ENCODE peak calls at places on chromosomes 3 and 15, in five cellular contexts. A is ovary, V is tibial nerve, Z is A549, R is sigmoid colon. G is an unnamed sample.

GRCh38 chr3:130787422-130788068 is 40.9 kb upstream of the PIK3R4 start:
- DNase-seq in A (no peak), V (no peak), Z (no peak), R (no peak), G (no peak)

GRCh38 chr3:155195558-155195957 is 97.9 kb downstream of the STRIT1 start:
- DNase-seq in A (no peak), V (no peak), Z (no peak), R (no peak), G (no peak)

GRCh38 chr15:99925661-99926461 is 192.6 kb upstream of the LYSMD4 start:
- DNase-seq in A (peak), V (no peak), Z (peak), R (peak), G (peak)

GRCh38 chr15:68319997-68320396 is 42.5 kb downstream of the FEM1B start:
- DNase-seq in A (no peak), V (no peak), Z (no peak), R (no peak), G (no peak)

GRCh38 chr15:89088605-89089315 is 504 bp downstream of the ABHD2 start:
- DNase-seq in A (peak), V (no peak), Z (no peak), R (peak), G (peak)

GRCh38 chr3:47202542-47202941 is 38.6 kb upstream of the SETD2 start:
- DNase-seq in A (no peak), V (no peak), Z (no peak), R (no peak), G (no peak)

GRCh38 chr15:27681038-27681437 is 418.1 kb downstream of the OCA2 start:
- DNase-seq in A (no peak), V (no peak), Z (peak), R (no peak), G (no peak)

GRCh38 chr15:59622289-59622688 is 10.7 kb downstream of the GCNT3 start:
- DNase-seq in A (no peak), V (no peak), Z (peak), R (no peak), G (peak)

GRCh38 chr3:147655236-147655635 is 246.1 kb downstream of the ZIC1 start:
- DNase-seq in A (no peak), V (no peak), Z (no peak), R (no peak), G (no peak)

GRCh38 chr3:123834631-123835030 is 49.5 kb downstream of the MYLK start:
- DNase-seq in A (no peak), V (no peak), Z (no peak), R (no peak), G (no peak)

GRCh38 chr3:192684151-192684550 is 43.2 kb downstream of the FGF12 start:
- DNase-seq in A (no peak), V (no peak), Z (no peak), R (no peak), G (no peak)

GRCh38 chr15:81043568-81044301 is 43.0 kb downstream of the TLNRD1 start:
- DNase-seq in A (no peak), V (no peak), Z (no peak), R (no peak), G (no peak)

GRCh38 chr3:127068111-127068810 is 85.3 kb downstream of the PLXNA1 start:
- DNase-seq in A (no peak), V (no peak), Z (no peak), R (peak), G (no peak)

GRCh38 chr3:17372811-17373210 is 369.6 kb downstream of the TBC1D5 start:
- DNase-seq in A (no peak), V (no peak), Z (peak), R (no peak), G (no peak)

GRCh38 chr3:44561076-44561475 is 6.1 kb downstream of the ZKSCAN7 start:
- DNase-seq in A (no peak), V (no peak), Z (no peak), R (no peak), G (no peak)

GRCh38 chr15:70100495-70101331 is 3.0 kb upstream of the TLE3 start:
- DNase-seq in A (peak), V (no peak), Z (peak), R (peak), G (peak)

GRCh38 chr3:43159496-43160255 is 53.8 kb upstream of the POMGNT2 start:
- DNase-seq in A (no peak), V (peak), Z (no peak), R (no peak), G (no peak)

GRCh38 chr15:50182233-50183013 is 427 bp downstream of the SLC27A2 start:
- DNase-seq in A (no peak), V (no peak), Z (peak), R (no peak), G (peak)

GRCh38 chr3:119308355-119308754 is 14.2 kb downstream of the ARHGAP31 start:
- DNase-seq in A (no peak), V (no peak), Z (no peak), R (no peak), G (no peak)

GRCh38 chr3:4071481-4072184 is 231.5 kb upstream of the SETMAR start:
- DNase-seq in A (no peak), V (no peak), Z (no peak), R (no peak), G (peak)

GRCh38 chr3:13308406-13308805 is 111.7 kb downstream of the NUP210 start:
- DNase-seq in A (no peak), V (no peak), Z (peak), R (no peak), G (peak)

GRCh38 chr3:156400062-156400461 is 154.9 kb downstream of the SSR3 start:
- DNase-seq in A (no peak), V (no peak), Z (no peak), R (no peak), G (no peak)

GRCh38 chr3:125112981-125113380 is 57.2 kb upstream of the HEG1 start:
- DNase-seq in A (no peak), V (no peak), Z (no peak), R (no peak), G (no peak)

GRCh38 chr15:75866916-75867315 is 23.7 kb downstream of the UBE2Q2 start:
- DNase-seq in A (no peak), V (no peak), Z (no peak), R (no peak), G (no peak)

GRCh38 chr3:155782390-155782953 is 23.6 kb downstream of the C3orf33 start:
- DNase-seq in A (no peak), V (no peak), Z (no peak), R (no peak), G (no peak)

DNA sequence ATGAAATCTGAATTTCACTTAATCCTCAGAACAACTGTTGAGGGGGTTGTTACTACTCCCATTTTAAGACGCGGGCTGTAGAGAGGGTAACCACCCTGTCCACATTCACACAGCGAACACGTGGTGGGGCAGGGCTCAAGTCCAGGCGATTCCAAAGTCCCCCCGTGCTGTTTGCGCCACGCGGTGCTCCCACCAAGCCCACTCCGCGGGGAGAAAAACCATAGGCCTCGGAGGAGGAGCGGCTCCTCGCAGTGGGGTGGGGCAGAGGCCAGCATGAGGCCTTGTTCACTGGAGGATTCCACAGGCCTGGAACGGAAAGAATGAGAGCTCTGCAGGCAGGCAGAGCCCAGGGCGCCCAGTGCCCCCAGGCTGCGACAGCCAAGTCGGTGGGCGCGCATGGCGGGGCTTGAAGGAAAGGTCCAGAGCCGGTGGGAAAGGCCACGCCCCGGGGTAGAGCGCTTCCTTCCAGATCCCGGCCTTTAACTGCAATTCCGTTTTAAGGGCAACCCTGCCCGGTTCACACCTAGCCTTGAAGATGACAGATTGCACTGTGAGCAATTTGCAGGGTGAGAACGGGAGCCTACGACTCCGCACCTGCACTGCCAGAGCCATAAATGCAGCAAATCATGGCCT is 161.8 kb upstream of the TBL1XR1 start:
- DNase-seq in A (peak), V (peak), Z (peak), R (peak), G (peak)
- TF ChIP-seq EP300 in A (no peak), V (no peak), Z (no peak), R (no peak), G (no peak)

DNA sequence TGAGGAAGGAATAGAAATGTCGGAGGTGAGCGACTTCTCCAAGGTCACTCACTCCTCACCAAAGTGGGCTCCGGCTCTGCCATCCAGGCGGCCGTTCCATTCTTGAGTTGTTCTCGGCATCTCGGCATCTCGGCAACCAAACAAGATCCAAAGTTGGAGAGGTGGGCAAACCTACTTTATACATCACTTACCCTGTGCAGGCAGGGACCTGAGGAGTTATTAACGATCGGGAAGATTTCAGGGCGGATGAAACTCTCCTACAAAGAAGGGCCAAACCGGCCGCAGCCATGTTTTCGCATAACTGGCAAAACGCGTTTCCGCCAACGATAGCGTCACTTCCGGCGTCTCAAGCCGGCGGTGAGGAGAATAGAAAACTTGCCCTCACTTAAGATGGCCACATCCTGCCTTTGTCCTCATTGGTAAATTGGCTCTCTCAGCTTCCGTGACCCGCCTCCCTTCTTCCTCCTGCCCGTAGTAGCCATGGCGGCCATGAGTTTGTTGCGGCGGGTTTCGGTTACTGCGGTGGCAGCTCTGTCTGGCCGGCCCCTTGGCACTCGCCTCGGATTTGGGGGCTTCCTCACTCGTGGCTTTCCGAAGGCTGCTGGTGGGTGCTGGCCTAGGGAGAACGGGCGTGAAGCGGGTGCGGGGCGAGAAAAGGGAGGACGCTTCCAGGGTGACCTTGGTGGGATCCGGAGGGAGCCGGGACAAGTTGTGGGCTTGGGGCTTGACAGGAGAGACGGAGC is at the start of the genes MRPL47 and NDUFB5:
- DNase-seq in A (peak), V (peak), Z (peak), R (peak), G (peak)
- TF ChIP-seq EP300 in A (no peak), V (peak), Z (no peak), R (no peak), G (no peak)

DNA sequence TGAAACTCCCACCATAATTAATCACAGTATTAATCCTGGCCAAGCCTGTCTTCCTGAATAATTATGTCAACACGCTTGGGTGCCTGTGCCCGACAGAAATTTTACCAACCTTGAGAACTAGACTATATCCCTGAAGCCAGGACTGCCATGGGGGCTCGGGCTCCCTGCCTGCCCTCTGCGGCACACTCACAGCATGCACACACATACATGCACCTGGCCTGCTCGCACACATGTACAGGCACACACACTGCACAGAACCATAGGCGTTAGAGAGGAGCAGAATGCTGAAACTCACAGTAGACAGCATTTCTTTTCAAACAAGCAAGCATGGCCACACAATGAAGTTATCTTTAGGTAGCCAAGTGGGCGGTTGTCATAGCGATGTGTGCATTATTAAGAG is 91.2 kb downstream of the ZNF621 start:
- DNase-seq in A (no peak), V (no peak), Z (no peak), R (no peak), G (no peak)
- TF ChIP-seq EP300 in A (no peak), V (no peak), Z (no peak), R (no peak), G (no peak)

DNA sequence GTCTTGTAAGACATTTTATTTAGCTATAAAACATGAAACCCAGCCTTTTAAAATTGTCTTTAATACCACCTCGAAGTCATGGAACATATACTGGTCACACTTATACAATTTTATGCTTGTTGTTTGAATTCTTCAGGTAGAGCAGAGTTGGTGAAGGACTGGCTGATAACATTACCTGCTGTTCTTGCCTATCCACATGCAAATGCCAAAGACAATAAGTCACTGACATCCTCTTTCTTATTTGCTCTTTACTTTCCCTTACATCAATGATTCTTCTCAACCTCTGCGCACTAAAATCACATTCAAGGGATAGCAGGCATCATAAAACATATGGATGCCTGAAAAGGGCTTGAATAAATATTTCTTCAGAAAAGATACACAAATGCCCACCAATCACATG is 392.5 kb upstream of the ATP11B start:
- DNase-seq in A (no peak), V (no peak), Z (no peak), R (no peak), G (no peak)
- TF ChIP-seq EP300 in A (no peak), V (no peak), Z (no peak), R (no peak), G (no peak)

GRCh38 chr3:134644731-134645514 is 5.9 kb downstream of the KY start:
- DNase-seq in A (no peak), V (no peak), Z (no peak), R (no peak), G (peak)
- TF ChIP-seq EP300 in A (no peak), V (no peak), Z (no peak), R (no peak), G (no peak)

GRCh38 chr3:12194669-12195161 is 36.0 kb upstream of the TIMP4 start:
- DNase-seq in A (no peak), V (no peak), Z (peak), R (no peak), G (peak)
- TF ChIP-seq EP300 in A (no peak), V (no peak), Z (no peak), R (no peak), G (no peak)

DNA sequence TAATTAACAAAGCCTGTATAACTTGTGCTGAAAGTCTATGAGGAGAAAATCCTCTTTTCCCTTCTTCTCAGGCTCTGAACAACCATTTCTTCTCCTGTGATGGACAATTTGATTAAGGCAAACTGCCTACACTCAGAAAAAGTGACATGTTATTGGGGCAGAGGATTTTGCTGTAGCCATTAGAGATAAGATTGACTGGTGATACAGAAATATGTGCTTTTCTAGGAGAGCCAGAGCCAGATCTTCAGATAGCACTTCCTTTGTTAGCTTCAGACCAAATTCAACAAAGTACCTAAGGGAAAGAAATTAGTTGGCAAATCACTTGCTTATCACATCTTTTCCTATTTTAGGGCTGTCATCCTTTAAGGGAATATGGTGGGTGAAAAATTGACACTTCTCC is 259.9 kb downstream of the ARPP21 start:
- DNase-seq in A (no peak), V (no peak), Z (no peak), R (no peak), G (no peak)
- TF ChIP-seq EP300 in A (no peak), V (no peak), Z (no peak), R (no peak), G (no peak)

GRCh38 chr3:15314276-15314675 is 18.1 kb downstream of the SH3BP5 start:
- DNase-seq in A (no peak), V (no peak), Z (no peak), R (peak), G (no peak)

GRCh38 chr3:15312550-15312949 is 19.8 kb downstream of the SH3BP5 start:
- DNase-seq in A (no peak), V (no peak), Z (no peak), R (no peak), G (no peak)

GRCh38 chr3:15315003-15315402 is 17.4 kb downstream of the SH3BP5 start:
- DNase-seq in A (no peak), V (no peak), Z (no peak), R (peak), G (no peak)

GRCh38 chr3:15317164-15317477 is 15.3 kb downstream of the SH3BP5 start:
- DNase-seq in A (no peak), V (peak), Z (no peak), R (peak), G (no peak)

GRCh38 chr3:15313461-15313860 is 18.9 kb downstream of the SH3BP5 start:
- DNase-seq in A (no peak), V (no peak), Z (no peak), R (peak), G (no peak)
- TF ChIP-seq EP300 in A (no peak), V (peak), Z (no peak), R (no peak), G (no peak)

G was measured in transverse colon.